ENCODE peak calls at places on chromosomes 6 and 20, in ten cellular contexts. O is small intestine; T is SK-N-SH; A is OCI-LY7; C is naive thymus-derived CD4-positive, alpha-beta T cell; Y is adipocyte; V is Peyer's patch; S is cardiac muscle cell; F is upper lobe of left lung; J is tibial nerve. D is an unnamed sample. For H3K9me3, the result is how much of the 10 kb centered on the place peaks cover.

GRCh38 chr6:81938991-81939773 is 186.7 kb upstream of the TENT5A start:
- DNase-seq in O (no peak), T (no peak), A (no peak), C (no peak), Y (peak), V (no peak), S (peak), F (no peak), J (no peak), D (peak)

GRCh38 chr6:65289491-65289890 is 417.5 kb downstream of the EYS start:
- DNase-seq in O (no peak), T (no peak), A (no peak), C (no peak), Y (no peak), V (no peak), S (peak), F (no peak), J (no peak), D (no peak)

GRCh38 chr20:59636791-59637370 is 32.5 kb downstream of the PHACTR3 start:
- DNase-seq in O (peak), T (no peak), A (no peak), C (no peak), Y (no peak), V (no peak), S (no peak), F (no peak), J (no peak), D (peak)

GRCh38 chr6:3398755-3399671 is 57.8 kb downstream of the SLC22A23 start:
- DNase-seq in O (peak), T (no peak), A (no peak), C (no peak), Y (no peak), V (peak), S (no peak), F (no peak), J (no peak), D (no peak)

GRCh38 chr6:70669133-70669532 is 1.4 kb downstream of the SMAP1 start:
- DNase-seq in O (peak), T (no peak), A (peak), C (no peak), Y (peak), V (no peak), S (no peak), F (no peak), J (no peak), D (no peak)

GRCh38 chr6:44339763-44340625 is 2.5 kb upstream of the SPATS1 start:
- DNase-seq in O (no peak), T (no peak), A (no peak), C (no peak), Y (peak), V (no peak), S (no peak), F (no peak), J (no peak), D (no peak)

GRCh38 chr6:157021267-157022021 is 244.3 kb downstream of the ARID1B start:
- DNase-seq in O (peak), T (peak), A (peak), C (peak), Y (peak), V (peak), S (peak), F (peak), J (peak), D (peak)

GRCh38 chr6:14280766-14281293 is 163.3 kb downstream of the CD83 start:
- DNase-seq in O (no peak), T (no peak), A (peak), C (no peak), Y (no peak), V (no peak), S (no peak), F (no peak), J (no peak), D (no peak)

GRCh38 chr6:41373367-41373918 is 38.0 kb downstream of the NCR2 start:
- DNase-seq in O (no peak), T (peak), A (no peak), C (no peak), Y (no peak), V (no peak), S (no peak), F (no peak), J (no peak), D (no peak)

GRCh38 chr6:70847685-70848084 is 109.2 kb downstream of the B3GAT2 start:
- DNase-seq in O (no peak), T (no peak), A (no peak), C (no peak), Y (no peak), V (no peak), S (no peak), F (no peak), J (no peak), D (no peak)

GRCh38 chr6:69935079-69935478 is 68.7 kb downstream of the COL19A1 start:
- DNase-seq in O (no peak), T (no peak), A (no peak), C (no peak), Y (no peak), V (no peak), S (no peak), F (no peak), J (no peak), D (no peak)

GRCh38 chr6:136657629-136658028 is 107.4 kb upstream of the MAP7 start:
- DNase-seq in O (peak), T (no peak), A (no peak), C (no peak), Y (peak), V (no peak), S (no peak), F (no peak), J (no peak), D (no peak)

GRCh38 chr20:35108921-35109320 is 16.3 kb upstream of the TRPC4AP start:
- DNase-seq in O (no peak), T (no peak), A (no peak), C (no peak), Y (no peak), V (no peak), S (no peak), F (no peak), J (no peak), D (no peak)

GRCh38 chr20:45037050-45037449 is 63.9 kb downstream of the KCNS1 start:
- DNase-seq in O (no peak), T (no peak), A (no peak), C (no peak), Y (no peak), V (no peak), S (peak), F (no peak), J (no peak), D (no peak)

GRCh38 chr6:21831531-21832291 is 238.2 kb downstream of the SOX4 start:
- DNase-seq in O (no peak), T (no peak), A (no peak), C (no peak), Y (peak), V (no peak), S (peak), F (no peak), J (no peak), D (no peak)

GRCh38 chr6:166705070-166705469 is 78.0 kb upstream of the RPS6KA2 start:
- DNase-seq in O (no peak), T (no peak), A (no peak), C (no peak), Y (no peak), V (no peak), S (peak), F (no peak), J (no peak), D (no peak)

GRCh38 chr6:20534906-20535305 is 649 bp downstream of the CDKAL1 start:
- DNase-seq in O (peak), T (no peak), A (peak), C (no peak), Y (peak), V (no peak), S (no peak), F (no peak), J (no peak), D (peak)

GRCh38 chr20:35146299-35146921 is 726 bp downstream of the EDEM2 start:
- DNase-seq in O (no peak), T (peak), A (peak), C (peak), Y (peak), V (peak), S (no peak), F (no peak), J (no peak), D (no peak)

GRCh38 chr6:39758905-39759605 is 33.1 kb upstream of the DAAM2 start:
- DNase-seq in O (no peak), T (no peak), A (no peak), C (no peak), Y (no peak), V (no peak), S (no peak), F (no peak), J (no peak), D (no peak)

GRCh38 chr6:161498359-161498758 is 224.5 kb upstream of the AGPAT4 start:
- DNase-seq in O (peak), T (peak), A (no peak), C (no peak), Y (peak), V (no peak), S (peak), F (no peak), J (no peak), D (peak)

GRCh38 chr20:38190936-38191371 is 25.9 kb upstream of the TGM2 start:
- DNase-seq in O (no peak), T (peak), A (no peak), C (no peak), Y (no peak), V (peak), S (no peak), F (no peak), J (no peak), D (no peak)

GRCh38 chr6:133166706-133167105 is 74.5 kb upstream of the EYA4 start:
- DNase-seq in O (no peak), T (no peak), A (no peak), C (no peak), Y (no peak), V (no peak), S (no peak), F (no peak), J (no peak), D (no peak)

DNA sequence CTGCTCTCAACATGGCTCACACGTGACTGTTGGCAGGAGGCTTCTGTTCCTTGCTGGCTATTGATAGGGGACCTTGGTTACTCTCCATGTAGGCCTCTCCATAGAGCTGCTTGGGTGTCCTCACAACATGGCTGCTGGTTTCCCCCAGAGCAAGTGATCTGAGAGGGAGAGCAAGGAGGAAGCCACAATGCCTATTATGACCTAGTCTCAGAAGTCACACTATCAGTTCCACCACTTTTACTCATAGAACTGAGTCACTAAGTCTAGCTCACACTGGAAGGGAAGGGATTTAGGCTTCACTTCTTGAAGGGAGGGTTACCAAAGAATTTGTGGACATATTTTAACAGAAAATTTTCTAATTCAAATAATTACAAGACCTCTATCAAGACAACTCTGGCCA is 8.7 kb upstream of the NOP56 start:
- DNase-seq in O (no peak), T (no peak), A (no peak), C (no peak), Y (no peak), V (no peak), S (no peak), F (no peak), J (no peak), D (no peak)
- H3K9me3 ChIP-seq in O (under half), T (under half), A (under half), C (under half), Y (under half), V (under half), S (under half), F (under half), J (under half), D (under half)

GRCh38 chr6:169695131-169695530 is 6.7 kb downstream of the WDR27 start:
- DNase-seq in O (no peak), T (no peak), A (no peak), C (no peak), Y (no peak), V (no peak), S (no peak), F (no peak), J (no peak), D (no peak)
- H3K9me3 ChIP-seq in O (under half), T (under half), A (under half), C (under half), Y (under half), V (under half), S (under half), F (under half), J (under half), D (under half)

DNA sequence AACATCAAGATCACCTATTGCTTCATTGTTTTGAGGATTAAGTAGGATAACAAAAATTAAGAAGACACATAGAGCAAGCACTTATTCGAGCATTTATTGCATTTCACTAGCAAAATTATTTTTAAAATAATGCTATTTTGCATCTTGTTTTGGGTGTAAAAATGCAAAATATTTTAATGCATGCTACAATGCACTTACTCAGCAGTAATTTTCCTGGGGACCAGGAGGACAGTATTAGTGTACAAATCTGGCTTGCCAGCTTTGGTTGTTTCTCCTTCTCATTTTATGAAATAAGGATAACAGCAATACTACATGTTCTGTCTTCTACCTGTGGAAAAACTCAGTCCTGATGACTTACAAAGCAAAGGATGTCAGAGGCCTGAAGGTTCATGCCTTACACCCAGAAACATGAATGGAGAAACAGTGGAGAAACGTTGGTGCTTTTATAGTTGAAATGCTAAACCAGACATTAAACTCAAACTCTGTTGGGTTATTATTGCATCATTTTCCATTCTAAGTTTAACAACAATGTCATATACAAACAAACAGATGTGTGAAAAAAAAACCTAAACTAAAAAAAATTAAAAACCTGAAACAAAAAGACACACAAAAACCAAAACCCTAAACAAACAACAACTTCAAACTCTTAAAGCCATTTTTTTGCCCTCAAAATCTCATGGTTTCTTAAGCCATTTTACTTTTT is 50.2 kb upstream of the ATXN1 start:
- DNase-seq in O (no peak), T (no peak), A (no peak), C (no peak), Y (peak), V (no peak), S (no peak), F (no peak), J (no peak), D (no peak)
- H3K9me3 ChIP-seq in O (under half), T (under half), A (under half), C (under half), Y (under half), V (under half), S (under half), F (under half), J (under half), D (under half)

DNA sequence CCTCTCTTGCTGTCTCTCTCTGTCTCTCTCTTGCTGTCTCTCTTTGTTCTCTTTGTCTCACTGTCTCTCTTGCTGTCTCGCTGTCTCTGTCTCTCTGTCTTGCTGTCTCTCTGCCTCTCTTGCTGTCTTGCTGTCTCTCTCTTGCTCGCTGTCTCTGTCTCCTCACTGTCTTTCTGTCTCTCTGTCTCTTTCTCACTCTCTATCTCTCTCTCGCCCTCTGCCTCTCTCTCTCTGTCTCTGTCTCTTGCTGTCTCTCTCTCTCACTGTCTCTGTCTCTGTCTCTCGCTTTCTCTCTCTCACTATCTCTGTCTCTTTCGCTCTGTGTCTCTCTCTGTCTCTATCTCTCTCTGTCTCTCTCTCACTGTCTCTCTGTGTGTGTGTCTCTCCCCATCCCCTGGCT is 92.9 kb upstream of the MC3R start:
- DNase-seq in O (no peak), T (no peak), A (no peak), C (no peak), Y (no peak), V (no peak), S (no peak), F (no peak), J (no peak), D (no peak)
- H3K9me3 ChIP-seq in O (under half), T (under half), A (under half), C (under half), Y (under half), V (under half), S (under half), F (under half), J (under half), D (under half)

GRCh38 chr6:37557645-37558114 is 58.0 kb upstream of the CCDC167 start:
- DNase-seq in O (no peak), T (no peak), A (no peak), C (no peak), Y (no peak), V (no peak), S (no peak), F (no peak), J (no peak), D (no peak)
- H3K9me3 ChIP-seq in O (under half), T (under half), A (under half), C (under half), Y (under half), V (under half), S (under half), F (under half), J (under half), D (under half)

GRCh38 chr20:31363295-31363694 is 5.1 kb upstream of the DEFB118 start:
- DNase-seq in O (no peak), T (no peak), A (no peak), C (no peak), Y (no peak), V (no peak), S (no peak), F (no peak), J (no peak), D (no peak)
- H3K9me3 ChIP-seq in O (under half), T (under half), A (under half), C (under half), Y (under half), V (under half), S (under half), F (under half), J (under half), D (under half)

DNA sequence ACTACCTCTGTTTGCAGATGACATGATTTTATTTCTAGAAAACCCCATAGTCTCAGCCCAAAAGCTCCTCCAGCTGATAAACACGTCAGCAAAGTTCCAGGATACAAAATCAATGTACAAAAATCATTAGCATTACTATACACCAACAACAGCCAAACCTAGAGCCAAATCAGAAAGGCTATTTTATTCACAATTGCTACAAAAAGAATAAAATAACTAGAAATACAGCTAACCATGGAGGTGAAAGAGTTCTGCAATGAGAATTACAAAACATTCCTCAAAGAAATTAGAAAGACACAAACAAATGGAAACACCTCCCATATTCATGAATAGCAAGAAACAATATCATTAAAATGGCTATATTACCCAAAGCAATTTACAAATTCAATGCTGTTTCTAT is 65.6 kb upstream of the HTR1E start:
- DNase-seq in O (no peak), T (no peak), A (no peak), C (no peak), Y (peak), V (no peak), S (no peak), F (no peak), J (no peak), D (no peak)
- H3K9me3 ChIP-seq in O (under half), T (under half), A (under half), C (under half), Y (under half), V (under half), S (under half), F (under half), J (under half), D (under half)

GRCh38 chr6:26640806-26641205 is 18.7 kb downstream of the ZNF322 start:
- DNase-seq in O (no peak), T (no peak), A (no peak), C (no peak), Y (no peak), V (no peak), S (no peak), F (no peak), J (no peak), D (no peak)
- H3K9me3 ChIP-seq in O (under half), T (under half), A (under half), C (under half), Y (half or more), V (under half), S (under half), F (under half), J (under half), D (under half)

D was measured in SJSA1.